ENCODE peak calls at places on chromosomes 16 and 17, in seven cellular contexts. T is bronchial epithelial cell, X is omental fat pad, H is HFF-Myc, J is transverse colon, S is GM13977, K is lower lobe of right lung. P is an unnamed sample.

GRCh38 chr17:4777969-4778760 is 6.5 kb downstream of the TM4SF5 start:
- DNase-seq in T (no peak), S (no peak), X (no peak), K (no peak), J (no peak), H (no peak), P (no peak)

GRCh38 chr16:720507-720989 is 398 bp upstream of the ANTKMT start:
- DNase-seq in H (no peak), T (no peak), X (no peak), J (peak; percentile 46), S (peak; percentile 82), K (no peak), P (peak; percentile 66)

GRCh38 chr16:60110531-60110930 is 1376.4 kb upstream of the GOT2 start:
- DNase-seq in J (no peak), H (no peak), T (no peak), S (no peak), X (no peak), K (no peak), P (no peak)

GRCh38 chr16:88694221-88695087 is 8.1 kb upstream of the SNAI3 start:
- DNase-seq in J (no peak), K (peak; percentile 33), H (no peak), T (no peak), S (no peak), X (no peak), P (no peak)

GRCh38 chr17:74055508-74056160 is 147.8 kb upstream of the RPL38 start:
- DNase-seq in J (no peak), X (no peak), S (no peak), K (no peak), T (no peak), H (no peak), P (no peak)

GRCh38 chr17:75454193-75454592 is 2.2 kb upstream of the TMEM94 start:
- DNase-seq in K (no peak), H (no peak), T (peak; percentile 62), J (no peak), X (no peak), S (peak; percentile 45), P (no peak)

GRCh38 chr16:68197250-68197649 is 38.7 kb downstream of the ESRP2 start:
- DNase-seq in S (no peak), K (no peak), X (no peak), J (no peak), T (no peak), H (no peak), P (no peak)

GRCh38 chr17:17361543-17362511 is 58.7 kb downstream of the NT5M start:
- DNase-seq in H (no peak), S (no peak), T (no peak), J (no peak), X (no peak), K (no peak), P (peak; percentile 50)

GRCh38 chr16:69725480-69726312 is 664 bp downstream of the NQO1 start:
- DNase-seq in H (no peak), T (no peak), S (no peak), K (no peak), X (no peak), J (no peak), P (no peak)

GRCh38 chr17:1730345-1731193 is 6.1 kb downstream of the WDR81 start:
- DNase-seq in J (peak; percentile 67), H (no peak), K (peak; percentile 84), S (no peak), T (peak; percentile 64), X (peak; percentile 76), P (peak; percentile 86)

GRCh38 chr16:3459401-3460090 is 16.1 kb downstream of the NAA60 start:
- DNase-seq in J (no peak), K (no peak), H (no peak), T (no peak), S (no peak), X (no peak), P (no peak)

GRCh38 chr17:9517396-9517795 is 58.2 kb downstream of the STX8 start:
- DNase-seq in S (no peak), H (no peak), T (no peak), X (no peak), K (no peak), J (no peak), P (no peak)

GRCh38 chr17:72726936-72727335 is 365.6 kb downstream of the SLC39A11 start:
- DNase-seq in K (no peak), H (no peak), X (no peak), T (peak; percentile 44), S (peak; percentile 77), J (peak; percentile 11), P (no peak)

GRCh38 chr16:58026705-58027340 is 1.3 kb downstream of the MMP15 start:
- DNase-seq in K (peak; percentile 55), S (no peak), X (no peak), J (peak; percentile 36), H (no peak), T (no peak), P (peak; percentile 42)

GRCh38 chr17:81508639-81509047 is 4.0 kb downstream of the ACTG1 start:
- DNase-seq in H (no peak), K (no peak), T (peak; percentile 76), S (no peak), X (no peak), J (no peak), P (no peak)

GRCh38 chr17:17778308-17779014 is 58.3 kb downstream of the SREBF1 start:
- DNase-seq in K (no peak), X (no peak), H (peak; percentile 67), T (no peak), J (peak; percentile 63), S (no peak), P (peak; percentile 89)

GRCh38 chr16:67013238-67013822 is 15.6 kb upstream of the CBFB start:
- DNase-seq in J (no peak), K (no peak), H (no peak), T (no peak), S (no peak), X (no peak), P (no peak)

GRCh38 chr16:88705076-88705684 is 1.0 kb downstream of the RNF166 start:
- DNase-seq in X (no peak), S (no peak), T (no peak), J (peak; percentile 44), H (no peak), K (peak; percentile 69), P (no peak)

DNA sequence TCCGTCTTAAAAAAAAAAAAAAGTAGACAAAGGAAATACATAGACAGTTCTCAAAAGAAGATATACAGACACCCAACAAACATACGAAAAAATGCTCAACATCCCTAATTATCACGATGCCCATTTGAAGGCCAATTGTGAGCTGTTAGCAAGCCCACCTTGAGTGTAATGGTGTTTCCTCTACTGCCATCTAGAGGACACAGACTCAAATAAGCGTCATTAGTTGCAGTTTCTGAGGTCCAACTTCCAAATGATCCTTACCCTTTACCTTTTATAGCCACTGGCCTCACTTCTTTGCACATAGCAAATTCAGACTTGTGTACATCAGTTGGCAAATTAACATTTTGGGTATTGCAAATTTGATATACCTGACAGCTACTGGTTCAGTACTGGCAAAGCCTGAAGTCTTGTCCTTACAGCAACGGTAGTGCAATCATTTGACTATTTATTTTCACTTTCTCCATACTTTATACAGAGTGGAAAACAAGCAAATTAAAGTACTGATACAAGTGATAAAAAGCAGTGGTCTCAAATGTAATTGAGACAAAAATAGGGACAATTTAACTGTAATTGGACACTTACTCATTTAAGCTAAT is 536.3 kb upstream of the EEF2KMT start:
- DNase-seq in H (no peak), X (no peak), T (peak; percentile 18), K (no peak), S (peak; percentile 38), J (no peak), P (no peak)
- TF ChIP-seq CTCF in H (peak; percentile 39), X (no peak), T (peak; percentile 26), K (peak; percentile 40), S (peak; percentile 49), J (peak; percentile 42), P (peak; percentile 40)

GRCh38 chr17:7931709-7932482 is at the start of the genes CNTROB and TRAPPC1:
- DNase-seq in H (peak; percentile 93), J (peak; percentile 100), T (peak; percentile 97), X (peak; percentile 98), K (peak; percentile 100), S (peak; percentile 100), P (peak; percentile 100)

GRCh38 chr17:7935859-7936258 is 3.9 kb downstream of the CNTROB start:
- DNase-seq in H (no peak), T (no peak), J (no peak), S (no peak), K (no peak), X (no peak), P (no peak)

GRCh38 chr17:7932483-7932891 is 481 bp downstream of the CNTROB start:
- DNase-seq in X (no peak), S (peak; percentile 60), H (peak; percentile 9), T (peak; percentile 18), J (peak; percentile 43), K (peak; percentile 58), P (no peak)

GRCh38 chr17:7930841-7931631 is 710 bp downstream of the TRAPPC1 start:
- DNase-seq in K (no peak), J (no peak), S (no peak), X (no peak), T (no peak), H (no peak), P (no peak)

GRCh38 chr17:7932949-7933348 is 943 bp downstream of the CNTROB start:
- DNase-seq in T (peak; percentile 40), H (peak; percentile 32), J (peak; percentile 57), S (peak; percentile 66), X (no peak), K (peak; percentile 67), P (no peak)
- TF ChIP-seq CTCF in T (peak; percentile 42), H (peak; percentile 23), J (no peak), S (peak; percentile 33), X (no peak), K (peak; percentile 13), P (no peak)

GRCh38 chr17:78377858-78378224 is 608 bp upstream of the PGS1 start:
- DNase-seq in S (no peak), J (no peak), T (no peak), H (no peak), X (no peak), K (no peak), P (peak; percentile 9)

GRCh38 chr17:78381601-78382168 is 3.2 kb downstream of the PGS1 start:
- DNase-seq in S (no peak), H (no peak), J (no peak), T (peak; percentile 54), K (no peak), X (no peak), P (no peak)

GRCh38 chr17:78378225-78379133 is at the start of gene PGS1:
- DNase-seq in S (peak; percentile 90), X (no peak), H (no peak), T (peak; percentile 28), J (peak; percentile 85), K (peak; percentile 91), P (peak; percentile 79)

GRCh38 chr17:78380370-78380769 is 1.9 kb downstream of the PGS1 start:
- DNase-seq in J (no peak), T (no peak), S (no peak), X (no peak), H (no peak), K (no peak), P (no peak)

DNA sequence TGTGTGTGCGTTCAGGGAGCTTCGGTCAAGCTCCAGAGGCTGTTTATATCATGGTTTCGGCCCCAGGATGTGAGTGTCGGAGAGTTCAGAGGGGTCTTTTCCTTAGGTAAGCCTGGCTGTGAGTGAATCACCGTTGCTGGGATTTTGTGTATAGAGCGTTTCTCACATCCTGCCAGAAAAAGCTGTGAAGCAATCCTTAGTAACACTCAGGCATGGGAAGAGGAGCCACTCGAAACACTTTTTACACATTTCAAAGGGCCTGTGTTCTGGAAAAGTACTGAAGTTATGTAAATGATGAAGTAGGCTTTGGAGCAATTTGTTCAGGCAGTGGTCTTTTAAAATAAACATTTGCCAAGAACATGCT is 667 bp downstream of the PGS1 start:
- DNase-seq in H (no peak), T (peak; percentile 93), S (no peak), K (no peak), J (no peak), X (no peak), P (no peak)
- TF ChIP-seq CTCF in H (no peak), T (no peak), S (no peak), K (no peak), J (no peak), X (no peak), P (no peak)

GRCh38 chr16:53456625-53457024 is 22.4 kb downstream of the RBL2 start:
- DNase-seq in J (no peak), X (no peak), S (no peak), T (no peak), H (no peak), K (no peak), P (no peak)
- TF ChIP-seq CTCF in J (no peak), X (no peak), S (no peak), T (no peak), H (no peak), K (no peak), P (no peak)